ENCODE peak calls at places on chromosomes 12 and 14, in eight cellular contexts. H is ACHN; P is anterior cingulate cortex; Y is frontal cortex; X is SHP77 treated with DMSO at 0.1 percent for 48 hours; O is activated T-helper 1 cell treated with anti-CD3 and anti-CD28 coated beads, Interleukin-12 subunit alpha, Interleukin-12 subunit beta, Interleukin-2, Interleukin-4 antibody, amounts not matched to agents 30 ng/mL and 10 ng/mL and 1 ng/mL, durations not matched to agents 14 hours and 24 hours and 36 hours; I is neural progenitor cell; F is sciatic nerve. W is an unnamed sample.

GRCh38 chr14:89032086-89032649 is 207.7 kb downstream of the TTC8 start:
- DNase-seq in H (no peak), P (no peak), Y (no peak), X (no peak), O (no peak), I (no peak), F (no peak), W (no peak)

GRCh38 chr12:25942709-25943108 is 15.8 kb upstream of the RASSF8 start:
- DNase-seq in H (no peak), P (no peak), Y (no peak), X (no peak), O (no peak), I (no peak), F (no peak), W (no peak)

GRCh38 chr12:104168596-104168995 is 30.6 kb upstream of the NFYB start:
- DNase-seq in H (no peak), P (no peak), Y (no peak), X (no peak), O (no peak), I (no peak), F (no peak), W (no peak)

GRCh38 chr14:94897092-94897491 is 127.2 kb upstream of the GSC start:
- DNase-seq in H (no peak), P (no peak), Y (no peak), X (no peak), O (no peak), I (no peak), F (peak; percentile 67), W (no peak)

GRCh38 chr12:93156091-93156490 is 221.6 kb upstream of the NUDT4 start:
- DNase-seq in H (no peak), P (no peak), Y (no peak), X (no peak), O (no peak), I (no peak), F (no peak), W (no peak)

GRCh38 chr12:88801227-88802225 is 221.3 kb upstream of the KITLG start:
- DNase-seq in H (no peak), P (no peak), Y (no peak), X (no peak), O (no peak), I (no peak), F (no peak), W (no peak)

GRCh38 chr14:104972301-104973211 is 5.6 kb downstream of the AHNAK2 start:
- DNase-seq in H (peak; percentile 60), P (no peak), Y (no peak), X (no peak), O (no peak), I (no peak), F (no peak), W (no peak)

GRCh38 chr14:21486640-21487087 is 9.7 kb downstream of the TOX4 start:
- DNase-seq in H (no peak), P (no peak), Y (no peak), X (no peak), O (no peak), I (no peak), F (no peak), W (no peak)

GRCh38 chr12:46959484-46959883 is 119.9 kb upstream of the PCED1B start:
- DNase-seq in H (peak; percentile 54), P (no peak), Y (no peak), X (no peak), O (no peak), I (no peak), F (no peak), W (no peak)

GRCh38 chr12:118591-118990 is 52.0 kb downstream of the IQSEC3 start:
- DNase-seq in H (no peak), P (no peak), Y (no peak), X (no peak), O (no peak), I (no peak), F (no peak), W (no peak)

GRCh38 chr12:114186241-114187002 is 219.5 kb downstream of the TBX5 start:
- DNase-seq in H (no peak), P (peak; percentile 62), Y (peak; percentile 9), X (no peak), O (no peak), I (peak; percentile 62), F (no peak), W (no peak)

GRCh38 chr12:27564612-27565213 is 40.7 kb downstream of the PPFIBP1 start:
- DNase-seq in H (no peak), P (no peak), Y (no peak), X (no peak), O (no peak), I (peak; percentile 35), F (no peak), W (no peak)

GRCh38 chr14:58299665-58300202 is 1.4 kb downstream of the ARID4A start:
- DNase-seq in H (no peak), P (no peak), Y (peak; percentile 14), X (no peak), O (no peak), I (peak; percentile 48), F (no peak), W (no peak)